ENCODE peak calls at places on chromosome 9, in four cellular contexts. One of them, this sample, is unnamed.
A peak's percentile ranks its signal among the peaks of the same experiment; 100 is the strongest.

GRCh38 chr9:35277649-35278359 is 116.0 kb downstream of the UNC13B start:
- DNase-seq in T-helper 2 cell: no peak
- DNase-seq in SIG-M5: no peak
- DNase-seq in brain microvascular endothelial cell: peak; percentile 82
- DNase-seq in this sample: no peak

GRCh38 chr9:136110082-136111061 is 8.3 kb downstream of the TMEM250 start:
- DNase-seq in T-helper 2 cell: no peak
- DNase-seq in SIG-M5: no peak
- DNase-seq in brain microvascular endothelial cell: no peak
- DNase-seq in this sample: no peak

GRCh38 chr9:121233906-121234901 is 32.5 kb upstream of the RAB14 start:
- DNase-seq in SIG-M5: no peak
- DNase-seq in T-helper 2 cell: no peak
- DNase-seq in brain microvascular endothelial cell: peak; percentile 51
- DNase-seq in this sample: peak; percentile 35

GRCh38 chr9:135281151-135281550 is 193.7 kb downstream of the OLFM1 start:
- DNase-seq in T-helper 2 cell: no peak
- DNase-seq in brain microvascular endothelial cell: no peak
- DNase-seq in SIG-M5: no peak
- DNase-seq in this sample: no peak

GRCh38 chr9:113857875-113858274 is 18.2 kb upstream of the ZNF618 start:
- DNase-seq in SIG-M5: peak; percentile 71
- DNase-seq in brain microvascular endothelial cell: peak; percentile 18
- DNase-seq in T-helper 2 cell: no peak
- DNase-seq in this sample: no peak

GRCh38 chr9:69573666-69574456 is 98.3 kb downstream of the APBA1 start:
- DNase-seq in brain microvascular endothelial cell: peak; percentile 72
- DNase-seq in T-helper 2 cell: no peak
- DNase-seq in SIG-M5: no peak
- DNase-seq in this sample: peak; percentile 3

GRCh38 chr9:18499987-18500386 is 26.0 kb downstream of the ADAMTSL1 start:
- DNase-seq in T-helper 2 cell: no peak
- DNase-seq in brain microvascular endothelial cell: peak; percentile 14
- DNase-seq in SIG-M5: no peak
- DNase-seq in this sample: no peak

GRCh38 chr9:133456409-133456808 is 3.4 kb upstream of the CACFD1 start:
- DNase-seq in T-helper 2 cell: no peak
- DNase-seq in SIG-M5: no peak
- DNase-seq in brain microvascular endothelial cell: no peak
- DNase-seq in this sample: no peak

GRCh38 chr9:78014776-78015175 is 16.8 kb downstream of the GNAQ start:
- DNase-seq in T-helper 2 cell: no peak
- DNase-seq in brain microvascular endothelial cell: peak; percentile 60
- DNase-seq in SIG-M5: no peak
- DNase-seq in this sample: no peak

GRCh38 chr9:99393993-99394392 is 171.9 kb downstream of the SEC61B start:
- DNase-seq in T-helper 2 cell: no peak
- DNase-seq in SIG-M5: no peak
- DNase-seq in brain microvascular endothelial cell: no peak
- DNase-seq in this sample: no peak

GRCh38 chr9:134602547-134603362 is 38.8 kb upstream of the COL5A1 start:
- DNase-seq in SIG-M5: no peak
- DNase-seq in brain microvascular endothelial cell: peak; percentile 100
- DNase-seq in T-helper 2 cell: no peak
- DNase-seq in this sample: peak; percentile 39

GRCh38 chr9:94780516-94780950 is 54.0 kb downstream of the AOPEP start:
- DNase-seq in brain microvascular endothelial cell: no peak
- DNase-seq in T-helper 2 cell: no peak
- DNase-seq in SIG-M5: no peak
- DNase-seq in this sample: peak; percentile 58

GRCh38 chr9:127347831-127348699 is 48.9 kb upstream of the SLC2A8 start:
- DNase-seq in T-helper 2 cell: no peak
- DNase-seq in brain microvascular endothelial cell: peak; percentile 55
- DNase-seq in SIG-M5: no peak
- DNase-seq in this sample: peak; percentile 78

GRCh38 chr9:104863180-104863883 is 64.6 kb downstream of the ABCA1 start:
- DNase-seq in SIG-M5: no peak
- DNase-seq in brain microvascular endothelial cell: peak; percentile 79
- DNase-seq in T-helper 2 cell: peak; percentile 3
- DNase-seq in this sample: peak; percentile 92

GRCh38 chr9:135246248-135247173 is 159.0 kb downstream of the OLFM1 start:
- DNase-seq in brain microvascular endothelial cell: no peak
- DNase-seq in T-helper 2 cell: no peak
- DNase-seq in SIG-M5: no peak
- DNase-seq in this sample: no peak

GRCh38 chr9:127180457-127181314 is 58.3 kb upstream of the ANGPTL2 start:
- DNase-seq in brain microvascular endothelial cell: no peak
- DNase-seq in T-helper 2 cell: no peak
- DNase-seq in SIG-M5: no peak
- DNase-seq in this sample: no peak

GRCh38 chr9:132078369-132079356 is 1.0 kb downstream of the MED27 start:
- DNase-seq in SIG-M5: no peak
- DNase-seq in T-helper 2 cell: no peak
- DNase-seq in brain microvascular endothelial cell: no peak
- DNase-seq in this sample: peak; percentile 94

GRCh38 chr9:87271696-87272477 is 225.8 kb upstream of the DAPK1 start:
- DNase-seq in T-helper 2 cell: no peak
- DNase-seq in SIG-M5: no peak
- DNase-seq in brain microvascular endothelial cell: no peak
- DNase-seq in this sample: no peak

This sample was measured in RKO.